ENCODE peak calls at places on chromosomes 5 and 9, in six cellular contexts. R, P, J, M, G and U are unnamed samples.

GRCh38 chr9:120891255-120891954 is 14.4 kb upstream of the PHF19 start:
- DNase-seq in R (no peak), P (no peak), J (no peak), M (no peak), G (no peak), U (no peak)

GRCh38 chr9:137968235-137968634 is 90.7 kb downstream of the CACNA1B start:
- DNase-seq in G (no peak), R (no peak), P (no peak), M (no peak), J (no peak), U (peak; percentile 62)

GRCh38 chr5:154756203-154756870 is 1.2 kb downstream of the LARP1 start:
- DNase-seq in J (peak; percentile 63), P (peak; percentile 30), G (peak; percentile 51), M (no peak), R (peak; percentile 61), U (peak; percentile 73)

GRCh38 chr5:173712609-173713176 is 96.2 kb upstream of the BOD1 start:
- DNase-seq in J (no peak), M (no peak), R (no peak), G (peak; percentile 30), P (no peak), U (no peak)

GRCh38 chr9:89603629-89604462 is 966 bp upstream of the GADD45G start:
- DNase-seq in M (no peak), J (peak; percentile 72), P (peak; percentile 92), G (peak; percentile 83), R (peak; percentile 91), U (peak; percentile 85)

GRCh38 chr9:122320346-122320995 is 50.4 kb upstream of the PTGS1 start:
- DNase-seq in G (no peak), P (peak; percentile 18), M (no peak), J (no peak), R (no peak), U (no peak)

GRCh38 chr5:110842948-110843347 is 104.1 kb downstream of the SLC25A46 start:
- DNase-seq in R (no peak), M (no peak), G (no peak), P (no peak), J (no peak), U (no peak)

GRCh38 chr9:132042324-132042723 is 37.3 kb downstream of the MED27 start:
- DNase-seq in G (no peak), J (peak; percentile 76), P (no peak), R (no peak), M (no peak), U (no peak)

GRCh38 chr9:97830884-97831829 is 21.9 kb upstream of the FOXE1 start:
- DNase-seq in M (no peak), P (no peak), J (no peak), R (no peak), G (peak; percentile 41), U (no peak)

GRCh38 chr5:1820381-1820780 is 19.2 kb downstream of the NDUFS6 start:
- DNase-seq in G (no peak), J (no peak), P (no peak), R (no peak), M (no peak), U (peak; percentile 58)

GRCh38 chr5:96079075-96079474 is 117.4 kb upstream of the ELL2 start:
- DNase-seq in P (no peak), M (no peak), J (peak; percentile 76), R (no peak), G (no peak), U (no peak)

GRCh38 chr9:98357921-98358535 is 102.6 kb upstream of the TBC1D2 start:
- DNase-seq in P (no peak), R (no peak), M (no peak), J (peak; percentile 20), G (no peak), U (no peak)

GRCh38 chr5:16005210-16005609 is 174.4 kb downstream of the MARCHF11 start:
- DNase-seq in P (no peak), J (no peak), M (no peak), R (no peak), G (no peak), U (no peak)

GRCh38 chr9:68455436-68455835 is 85.2 kb downstream of the TMEM252 start:
- DNase-seq in J (no peak), G (no peak), R (no peak), P (no peak), M (no peak), U (no peak)

GRCh38 chr9:36584626-36585460 is 12.1 kb downstream of the MELK start:
- DNase-seq in R (no peak), P (no peak), G (no peak), J (no peak), M (no peak), U (no peak)